ENCODE peak calls at places on chromosomes 4 and X, in seven cellular contexts. W is mesenchymal stem cell, S is H1, I is IMR-90, P is mesendoderm, H is neuronal stem cell, K is trophoblast cell. G is an unnamed sample.

GRCh38 chrX:154598656-154599055 is 13.7 kb downstream of the CTAG1A start:
- DNase-seq in I (no peak), P (no peak), H (no peak), K (no peak), S (no peak), W (no peak), G (no peak)

GRCh38 chr4:126701756-126702155 is 931.0 kb upstream of the INTU start:
- DNase-seq in K (no peak), I (peak), S (no peak), H (no peak), W (peak), P (no peak), G (no peak)

GRCh38 chr4:182695842-182696241 is 221.3 kb downstream of the DCTD start:
- DNase-seq in K (no peak), P (no peak), S (no peak), H (no peak), W (peak), I (peak), G (no peak)

GRCh38 chr4:35963383-35963782 is 280.9 kb downstream of the ARAP2 start:
- DNase-seq in H (no peak), P (no peak), I (no peak), W (no peak), K (no peak), S (no peak), G (no peak)

GRCh38 chr4:47990145-47990544 is 26.3 kb downstream of the CNGA1 start:
- DNase-seq in H (no peak), I (no peak), W (no peak), S (no peak), P (peak), K (no peak), G (no peak)

GRCh38 chr4:40515398-40516293 is 114.0 kb downstream of the RBM47 start:
- DNase-seq in S (no peak), I (no peak), K (peak), P (peak), H (no peak), W (peak), G (peak)

GRCh38 chr4:3856604-3857204 is 90.5 kb downstream of the ADRA2C start:
- DNase-seq in H (no peak), K (no peak), S (no peak), I (no peak), P (no peak), W (no peak), G (no peak)

GRCh38 chr4:158015241-158015640 is 157.6 kb downstream of the GASK1B start:
- DNase-seq in I (peak), S (no peak), H (no peak), K (peak), W (peak), P (no peak), G (no peak)

GRCh38 chr4:3443750-3444309 is 2.1 kb downstream of the HGFAC start:
- DNase-seq in S (no peak), W (no peak), P (no peak), I (no peak), K (no peak), H (no peak), G (no peak)

GRCh38 chrX:110734894-110735541 is 60.6 kb downstream of the CHRDL1 start:
- DNase-seq in H (no peak), S (no peak), P (peak), W (peak), I (peak), K (peak), G (no peak)

GRCh38 chr4:169270810-169271691 is at the start of gene SH3RF1:
- DNase-seq in K (peak), W (peak), H (peak), P (peak), I (peak), S (peak), G (peak)

GRCh38 chrX:11836284-11836683 is 78.2 kb downstream of the MSL3 start:
- DNase-seq in P (no peak), K (peak), S (no peak), I (no peak), H (no peak), W (no peak), G (no peak)

GRCh38 chrX:129626026-129626425 is 28.7 kb downstream of the APLN start:
- DNase-seq in I (no peak), W (no peak), P (no peak), S (no peak), H (no peak), K (peak), G (no peak)

GRCh38 chrX:39577976-39578962 is 519.5 kb downstream of the BCOR start:
- DNase-seq in K (no peak), H (no peak), P (no peak), W (peak), I (no peak), S (no peak), G (no peak)

GRCh38 chrX:110418220-110418856 is 59.7 kb downstream of the RTL9 start:
- DNase-seq in I (peak), H (no peak), K (peak), S (no peak), P (peak), W (peak), G (peak)

GRCh38 chr4:117783716-117784115 is 250.6 kb upstream of the NDST3 start:
- DNase-seq in S (no peak), P (no peak), I (peak), W (peak), K (no peak), H (no peak), G (no peak)

GRCh38 chrX:3520987-3521875 is 174.8 kb upstream of the MXRA5 start:
- DNase-seq in I (peak), W (peak), H (no peak), P (no peak), S (no peak), K (no peak), G (no peak)

GRCh38 chrX:3520458-3520857 is 174.0 kb upstream of the MXRA5 start:
- DNase-seq in P (no peak), K (no peak), W (no peak), S (no peak), I (no peak), H (no peak), G (no peak)

GRCh38 chrX:3514996-3515395 is 168.5 kb upstream of the MXRA5 start:
- DNase-seq in P (no peak), W (no peak), I (peak), H (no peak), S (no peak), K (no peak), G (no peak)

GRCh38 chrX:3518870-3519269 is 172.4 kb upstream of the MXRA5 start:
- DNase-seq in S (no peak), K (peak), W (peak), I (peak), P (peak), H (no peak), G (peak)

GRCh38 chrX:3516051-3516541 is 169.6 kb upstream of the MXRA5 start:
- DNase-seq in I (peak), S (no peak), W (no peak), P (no peak), H (no peak), K (no peak), G (no peak)
- H2AK5ac ChIP-seq in I (peak), S (no peak), W (no peak), P (no peak), H (no peak), K (no peak), G (no peak)

GRCh38 chr4:136186650-136187049 is 1345.6 kb downstream of the PCDH18 start:
- DNase-seq in H (no peak), I (no peak), P (no peak), K (no peak), S (no peak), W (no peak), G (no peak)

GRCh38 chr4:136183513-136183912 is 1348.8 kb downstream of the PCDH18 start:
- DNase-seq in K (no peak), S (no peak), H (no peak), W (no peak), I (no peak), P (peak), G (peak)
- H2AK5ac ChIP-seq in K (no peak), S (no peak), H (no peak), W (no peak), I (no peak), P (no peak), G (no peak)

DNA sequence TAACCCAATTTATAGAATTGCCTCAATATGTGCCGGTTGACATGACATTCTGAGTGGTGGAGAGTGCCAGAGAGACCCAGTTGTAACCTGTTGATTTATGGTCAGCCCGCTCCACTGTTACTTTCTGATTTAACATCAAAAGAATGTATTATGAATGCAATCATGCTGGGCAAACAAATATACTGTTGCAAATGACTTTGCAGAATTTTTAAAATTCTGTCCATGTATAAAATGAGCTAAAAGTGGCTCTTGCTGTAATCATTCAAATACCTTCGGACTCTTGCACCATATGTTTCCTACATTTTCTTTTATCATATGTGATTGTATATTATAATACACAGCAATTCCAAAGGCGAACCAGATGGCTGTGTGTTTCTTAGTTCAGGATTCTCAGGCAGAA is 131.6 kb downstream of the CLCN4 start:
- DNase-seq in S (no peak), W (no peak), P (no peak), I (peak), H (no peak), K (peak), G (no peak)
- H2AK5ac ChIP-seq in S (no peak), W (no peak), P (no peak), I (no peak), H (no peak), K (no peak), G (no peak)

GRCh38 chr4:94766856-94767255 is 9.1 kb downstream of the BMPR1B start:
- DNase-seq in W (peak), S (no peak), I (peak), H (no peak), K (peak), P (peak), G (no peak)

GRCh38 chr4:94767446-94767845 is 9.7 kb downstream of the BMPR1B start:
- DNase-seq in K (no peak), H (no peak), P (no peak), W (no peak), I (no peak), S (no peak), G (no peak)

GRCh38 chr4:94765174-94765573 is 7.4 kb downstream of the BMPR1B start:
- DNase-seq in K (no peak), I (no peak), S (no peak), P (no peak), W (no peak), H (no peak), G (no peak)

GRCh38 chr4:94764069-94764468 is 6.3 kb downstream of the BMPR1B start:
- DNase-seq in K (no peak), P (no peak), I (no peak), S (no peak), W (no peak), H (no peak), G (no peak)

GRCh38 chr4:94765653-94766052 is 7.9 kb downstream of the BMPR1B start:
- DNase-seq in K (no peak), I (no peak), H (no peak), P (no peak), W (no peak), S (no peak), G (no peak)
- H2AK5ac ChIP-seq in K (no peak), I (no peak), H (no peak), P (no peak), W (no peak), S (no peak), G (no peak)

DNA sequence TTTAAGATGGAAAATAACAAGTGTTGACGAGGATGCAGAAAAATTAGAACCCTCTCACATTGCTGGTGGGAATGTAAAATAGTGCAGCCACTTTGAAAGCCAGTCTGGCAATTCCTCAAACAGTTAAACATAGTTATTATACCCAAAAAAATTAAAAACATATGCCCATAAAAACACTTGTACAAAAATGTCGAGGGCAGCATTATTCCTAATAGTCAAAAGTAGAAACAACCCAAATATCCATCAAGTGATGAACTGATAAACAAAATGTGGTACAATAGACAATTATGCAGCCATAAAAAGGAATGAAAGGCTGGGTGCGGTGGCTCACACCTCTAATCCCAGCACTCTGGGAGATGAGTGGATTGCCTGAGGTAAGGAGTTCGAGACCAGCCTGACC is 6.3 kb downstream of the IDS start:
- DNase-seq in S (no peak), H (no peak), K (no peak), I (no peak), P (no peak), W (no peak), G (no peak)
- H2AK5ac ChIP-seq in S (no peak), H (no peak), K (no peak), I (no peak), P (no peak), W (no peak), G (no peak)

DNA sequence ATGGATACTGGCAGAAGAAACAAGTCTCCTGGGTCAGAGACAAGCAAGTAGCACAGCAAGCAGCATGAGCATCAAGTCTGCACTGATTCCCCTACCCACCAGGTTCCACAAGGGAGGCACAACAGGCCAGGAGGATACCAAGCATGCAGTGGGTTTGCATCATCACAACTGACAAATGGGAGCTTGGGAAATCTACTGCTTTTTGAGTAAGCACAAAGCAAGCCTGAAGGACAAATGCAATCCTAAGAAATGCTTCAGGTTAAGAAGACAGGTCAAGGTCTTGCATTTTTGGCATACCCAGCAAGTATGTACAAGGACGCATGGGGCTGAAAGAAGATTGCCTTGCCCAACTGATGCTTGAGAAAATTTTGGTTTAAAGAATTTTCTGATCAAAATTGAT is 279.6 kb downstream of the PDGFC start:
- DNase-seq in P (peak), I (no peak), S (no peak), W (no peak), H (no peak), K (peak), G (no peak)
- H2AK5ac ChIP-seq in P (no peak), I (no peak), S (no peak), W (no peak), H (no peak), K (no peak), G (no peak)

G was measured in H9.